ENCODE peak calls at places on chromosomes 1 and 21, in four cellular contexts. B, O, Y and F are unnamed samples.

GRCh38 chr1:22207605-22208264 is 64.8 kb upstream of the WNT4 start:
- DNase-seq in B (no peak), O (no peak), Y (no peak), F (no peak)

GRCh38 chr1:159177273-159177907 is 6.0 kb downstream of the CADM3 start:
- DNase-seq in B (no peak), O (peak; percentile 72), Y (peak; percentile 43), F (peak; percentile 81)

GRCh38 chr1:149881876-149882275 is 17.5 kb upstream of the BOLA1 start:
- DNase-seq in B (no peak), O (no peak), Y (no peak), F (no peak)

GRCh38 chr1:112110031-112110430 is 120.6 kb upstream of the KCND3 start:
- DNase-seq in B (no peak), O (no peak), Y (no peak), F (no peak)

GRCh38 chr21:14479387-14479786 is 66.7 kb downstream of the SAMSN1 start:
- DNase-seq in B (no peak), O (no peak), Y (no peak), F (no peak)

GRCh38 chr1:231674575-231674974 is 48.0 kb downstream of the DISC1 start:
- DNase-seq in B (no peak), O (no peak), Y (no peak), F (no peak)

GRCh38 chr1:204369006-204369726 is 9.4 kb upstream of the PLEKHA6 start:
- DNase-seq in B (no peak), O (no peak), Y (no peak), F (no peak)

GRCh38 chr1:176374967-176375569 is 87.9 kb upstream of the PAPPA2 start:
- DNase-seq in B (peak; percentile 6), O (peak; percentile 42), Y (peak; percentile 54), F (peak; percentile 74)

GRCh38 chr1:224438989-224439388 is 4.4 kb upstream of the WDR26 start:
- DNase-seq in B (no peak), O (no peak), Y (no peak), F (no peak)

GRCh38 chr1:61079276-61079897 is 3.0 kb upstream of the NFIA start:
- DNase-seq in B (no peak), O (no peak), Y (no peak), F (no peak)

GRCh38 chr1:37721565-37721964 is 29.2 kb downstream of the CDCA8 start:
- DNase-seq in B (no peak), O (no peak), Y (no peak), F (no peak)

GRCh38 chr1:94329276-94329675 is 88.9 kb upstream of the ABCD3 start:
- DNase-seq in B (no peak), O (no peak), Y (no peak), F (no peak)

GRCh38 chr21:33668180-33668579 is 25.9 kb downstream of the ITSN1 start:
- DNase-seq in B (no peak), O (no peak), Y (no peak), F (no peak)

GRCh38 chr1:205595861-205596260 is 36.0 kb downstream of the ELK4 start:
- DNase-seq in B (no peak), O (no peak), Y (no peak), F (no peak)

GRCh38 chr1:234884701-234885100 is 243.9 kb downstream of the TOMM20 start:
- DNase-seq in B (no peak), O (no peak), Y (no peak), F (no peak)

GRCh38 chr1:97999320-97999719 is 78.5 kb upstream of the DPYD start:
- DNase-seq in B (no peak), O (peak; percentile 56), Y (no peak), F (no peak)

GRCh38 chr1:41482906-41483895 is 1.3 kb downstream of the EDN2 start:
- DNase-seq in B (no peak), O (no peak), Y (peak; percentile 75), F (no peak)

GRCh38 chr1:12052008-12052573 is 11.0 kb upstream of the TNFRSF8 start:
- DNase-seq in B (no peak), O (peak; percentile 79), Y (peak; percentile 66), F (no peak)

GRCh38 chr1:45297604-45298356 is 28.9 kb upstream of the HPDL start:
- DNase-seq in B (no peak), O (no peak), Y (no peak), F (no peak)

GRCh38 chr1:6116137-6116536 is 64.0 kb downstream of the CHD5 start:
- DNase-seq in B (no peak), O (peak; percentile 59), Y (no peak), F (no peak)